ENCODE peak calls at places on chromosomes 16 and 17, in four cellular contexts. Z is GM12878, B is SK-N-SH, M is HepG2. G is an unnamed sample.

GRCh38 chr17:67227488-67227887 is 17.5 kb downstream of the HELZ start:
- DNase-seq in M (no peak), Z (no peak), B (no peak), G (no peak)

GRCh38 chr17:69607162-69607834 is 192.8 kb downstream of the MAP2K6 start:
- DNase-seq in Z (peak; percentile 45), B (peak; percentile 62), M (peak; percentile 68), G (peak; percentile 85)

GRCh38 chr17:1643293-1643998 is 2.1 kb downstream of the SCARF1 start:
- DNase-seq in Z (no peak), M (no peak), B (peak; percentile 89), G (peak; percentile 65)

GRCh38 chr16:80436510-80436909 is 104.3 kb upstream of the DYNLRB2 start:
- DNase-seq in B (no peak), Z (no peak), M (no peak), G (no peak)

GRCh38 chr17:67431210-67432015 is 54.3 kb downstream of the PITPNC1 start:
- DNase-seq in Z (no peak), B (no peak), M (no peak), G (peak; percentile 61)

GRCh38 chr16:24755201-24755874 is 25.9 kb downstream of the TNRC6A start:
- DNase-seq in Z (no peak), M (no peak), B (no peak), G (no peak)

GRCh38 chr17:17971431-17972125 is 622 bp downstream of the TOM1L2 start:
- DNase-seq in M (no peak), Z (no peak), B (peak; percentile 52), G (peak; percentile 25)

GRCh38 chr17:83092931-83093330 is 13.5 kb downstream of the METRNL start:
- DNase-seq in B (no peak), M (no peak), Z (no peak), G (no peak)

GRCh38 chr16:46974352-46974751 is 878 bp upstream of the DNAJA2 start:
- DNase-seq in Z (peak; percentile 35), M (peak; percentile 54), B (peak; percentile 57), G (peak; percentile 26)

GRCh38 chr16:85436636-85437160 is 176.4 kb upstream of the GSE1 start:
- DNase-seq in Z (no peak), B (no peak), M (no peak), G (no peak)

GRCh38 chr16:50478773-50479149 is 69.4 kb upstream of the NKD1 start:
- DNase-seq in M (no peak), Z (no peak), B (no peak), G (no peak)

GRCh38 chr16:85870159-85870558 is 28.8 kb upstream of the IRF8 start:
- DNase-seq in Z (no peak), B (no peak), M (no peak), G (no peak)

GRCh38 chr17:59093702-59094231 is 12.9 kb downstream of the TRIM37 start:
- DNase-seq in B (no peak), Z (no peak), M (peak; percentile 15), G (peak; percentile 90)

GRCh38 chr16:85234310-85235235 is 122.3 kb upstream of the CIBAR2 start:
- DNase-seq in B (peak; percentile 96), Z (no peak), M (peak; percentile 70), G (peak; percentile 75)

GRCh38 chr17:33039874-33040273 is 48.2 kb downstream of the SPACA3 start:
- DNase-seq in Z (no peak), B (no peak), M (no peak), G (peak; percentile 50)

GRCh38 chr16:14351647-14352046 is 278.4 kb downstream of the PARN start:
- DNase-seq in Z (no peak), M (peak; percentile 50), B (no peak), G (no peak)

GRCh38 chr17:76139801-76140660 is 1.0 kb downstream of the FOXJ1 start:
- DNase-seq in M (no peak), Z (no peak), B (peak; percentile 74), G (no peak)

GRCh38 chr16:67163164-67163902 is 1.2 kb upstream of the HSF4 start:
- DNase-seq in B (peak; percentile 83), M (no peak), Z (no peak), G (no peak)

GRCh38 chr16:56269276-56269675 is 78.0 kb downstream of the GNAO1 start:
- DNase-seq in B (no peak), M (no peak), Z (no peak), G (no peak)
- TF ChIP-seq PBX3 in B (no peak), M (no peak), Z (no peak), G (no peak)

GRCh38 chr17:9408381-9408780 is 167.2 kb downstream of the STX8 start:
- DNase-seq in B (no peak), M (no peak), Z (no peak), G (no peak)
- TF ChIP-seq PBX3 in B (no peak), M (no peak), Z (no peak), G (no peak)

GRCh38 chr16:72068930-72069329 is 5.9 kb downstream of the HPR start:
- DNase-seq in M (no peak), Z (no peak), B (no peak), G (no peak)

GRCh38 chr16:72066747-72067146 is 3.7 kb downstream of the HPR start:
- DNase-seq in B (peak; percentile 37), M (peak; percentile 72), Z (no peak), G (peak; percentile 48)

GRCh38 chr16:72073831-72074230 is 10.8 kb downstream of the HPR start:
- DNase-seq in B (no peak), M (no peak), Z (no peak), G (no peak)

DNA sequence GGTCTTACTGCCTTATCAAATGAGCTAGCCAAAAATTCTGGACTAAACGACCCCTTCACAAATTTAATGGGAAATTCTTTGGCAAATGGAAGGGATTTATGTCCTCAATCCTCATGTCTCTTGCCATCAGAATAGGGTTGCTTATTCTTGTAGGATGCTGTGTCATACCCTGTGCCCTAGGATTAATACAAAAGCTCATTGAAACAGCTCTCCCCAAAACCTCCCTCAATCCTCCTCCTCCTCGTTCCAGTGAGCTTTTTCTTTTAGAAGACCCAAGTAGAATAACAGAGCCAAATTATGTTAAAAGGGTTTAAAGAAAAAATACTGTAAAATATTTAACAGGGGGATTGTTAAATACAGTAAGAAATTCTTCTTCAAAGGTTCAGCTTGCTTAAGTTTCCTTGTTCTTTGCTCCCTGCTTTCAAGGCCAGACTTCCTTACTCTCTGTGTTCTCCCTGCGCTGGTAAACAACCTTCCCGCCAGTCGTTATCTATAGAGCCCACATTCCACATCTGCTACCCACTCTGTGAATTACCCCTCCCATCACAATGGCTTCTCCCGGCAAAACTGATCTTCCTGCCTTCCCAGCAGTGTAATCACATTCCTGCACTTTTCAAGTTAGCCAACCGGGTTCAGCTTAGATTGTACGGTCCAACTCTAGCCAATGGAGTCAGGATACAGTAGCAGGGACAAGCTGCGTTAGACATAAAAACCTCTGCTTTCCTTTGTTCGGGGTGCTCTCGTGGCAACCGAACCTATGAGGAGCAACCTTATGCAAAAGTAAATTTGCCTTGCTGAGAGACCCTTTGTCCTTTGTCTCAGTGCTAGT is 9.7 kb downstream of the HPR start:
- DNase-seq in B (no peak), M (peak; percentile 96), Z (no peak), G (no peak)
- TF ChIP-seq PBX3 in B (no peak), M (no peak), Z (no peak), G (no peak)

DNA sequence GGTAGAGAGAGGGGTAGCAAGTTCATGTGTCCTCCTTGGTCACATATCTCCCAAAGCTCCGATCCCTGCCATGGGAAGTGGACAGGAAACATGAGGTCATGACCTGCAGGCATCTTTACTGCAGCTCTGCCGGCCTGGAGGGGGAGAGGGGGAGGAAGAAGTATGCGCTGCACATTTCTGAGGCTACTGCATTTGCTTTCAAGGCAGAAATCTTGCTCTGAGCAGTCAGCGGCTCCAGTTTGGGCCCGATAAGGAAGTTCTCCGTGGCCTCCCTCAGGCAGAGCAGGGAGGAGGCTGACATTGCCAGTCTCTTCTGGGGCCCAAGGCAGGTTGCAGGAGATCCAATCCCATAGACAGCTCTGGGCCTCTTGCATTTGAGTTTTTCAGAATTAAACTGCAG is 1.5 kb upstream of the NHERF1 start:
- DNase-seq in Z (no peak), M (no peak), B (no peak), G (no peak)
- TF ChIP-seq PBX3 in Z (no peak), M (no peak), B (no peak), G (no peak)

GRCh38 chr16:72104905-72105304 is 11.3 kb downstream of the DHX38 start:
- DNase-seq in M (no peak), B (no peak), Z (no peak), G (no peak)
- TF ChIP-seq PBX3 in M (no peak), B (no peak), Z (no peak), G (no peak)